ENCODE peak calls at places on chromosomes 5 and 9, in seven cellular contexts. A is mesenchymal stem cell, W is mesendoderm, G is trophoblast cell, R is IMR-90, K is H1, X is H9. C is an unnamed sample.
A peak's percentile ranks its signal among the peaks of the same experiment; 100 is the strongest.

GRCh38 chr9:129880654-129881546 is 45.6 kb downstream of the USP20 start:
- DNase-seq in A (no peak), W (no peak), G (no peak), R (peak; percentile 32), K (no peak), X (no peak), C (no peak)

GRCh38 chr5:78964889-78965288 is 20.2 kb downstream of the ARSB start:
- DNase-seq in A (peak; percentile 79), W (peak; percentile 74), G (no peak), R (peak; percentile 83), K (no peak), X (no peak), C (peak; percentile 21)

GRCh38 chr5:100634937-100635336 is 99.8 kb downstream of the FAM174A start:
- DNase-seq in A (no peak), W (no peak), G (no peak), R (peak; percentile 2), K (no peak), X (no peak), C (no peak)

GRCh38 chr9:75036793-75037192 is 8.7 kb upstream of the CARNMT1 start:
- DNase-seq in A (no peak), W (no peak), G (no peak), R (no peak), K (no peak), X (no peak), C (no peak)

GRCh38 chr9:124308606-124309310 is 51.0 kb downstream of the NEK6 start:
- DNase-seq in A (no peak), W (peak; percentile 47), G (no peak), R (no peak), K (no peak), X (no peak), C (no peak)

GRCh38 chr5:149667084-149667826 is 62.9 kb upstream of the PPARGC1B start:
- DNase-seq in A (peak; percentile 46), W (peak; percentile 62), G (peak; percentile 18), R (peak; percentile 7), K (peak; percentile 77), X (no peak), C (no peak)

GRCh38 chr5:7250004-7250403 is 145.9 kb upstream of the ADCY2 start:
- DNase-seq in A (no peak), W (no peak), G (no peak), R (no peak), K (no peak), X (no peak), C (no peak)

GRCh38 chr5:106877881-106878280 is 792.9 kb downstream of the EFNA5 start:
- DNase-seq in A (no peak), W (no peak), G (no peak), R (no peak), K (no peak), X (no peak), C (no peak)

GRCh38 chr5:138716456-138716924 is 36.7 kb upstream of the CTNNA1 start:
- DNase-seq in A (peak; percentile 28), W (peak; percentile 45), G (no peak), R (peak; percentile 12), K (peak; percentile 52), X (peak; percentile 66), C (no peak)

GRCh38 chr5:130109152-130109551 is 204.9 kb downstream of the CHSY3 start:
- DNase-seq in A (peak; percentile 47), W (peak; percentile 66), G (no peak), R (peak; percentile 18), K (no peak), X (no peak), C (peak; percentile 31)

GRCh38 chr5:73150872-73151271 is 22.1 kb upstream of the TMEM174 start:
- DNase-seq in A (no peak), W (no peak), G (no peak), R (no peak), K (no peak), X (no peak), C (no peak)

GRCh38 chr5:73154607-73155006 is 18.4 kb upstream of the TMEM174 start:
- DNase-seq in A (no peak), W (no peak), G (no peak), R (no peak), K (no peak), X (no peak), C (no peak)

GRCh38 chr5:73153513-73153912 is 19.5 kb upstream of the TMEM174 start:
- DNase-seq in A (no peak), W (no peak), G (no peak), R (no peak), K (no peak), X (no peak), C (no peak)

GRCh38 chr5:73151733-73152410 is 21.1 kb upstream of the TMEM174 start:
- DNase-seq in A (peak; percentile 6), W (no peak), G (no peak), R (peak; percentile 18), K (no peak), X (no peak), C (no peak)

GRCh38 chr5:73152411-73153388 is 20.3 kb upstream of the TMEM174 start:
- DNase-seq in A (no peak), W (peak; percentile 72), G (no peak), R (no peak), K (no peak), X (peak; percentile 46), C (no peak)
- H3K18ac ChIP-seq in A (no peak overlapping the region), W (no peak overlapping the region), G (no peak overlapping the region), R (no peak overlapping the region), K (no peak overlapping the region), X (no peak overlapping the region), C (no peak overlapping the region)

GRCh38 chr9:96619109-96619435 is 571 bp downstream of the CDC14B start:
- DNase-seq in A (no peak), W (no peak), G (no peak), R (no peak), K (no peak), X (no peak), C (no peak)

GRCh38 chr9:96617439-96618185 is 2.0 kb downstream of the CDC14B start:
- DNase-seq in A (peak; percentile 21), W (no peak), G (no peak), R (no peak), K (no peak), X (peak; percentile 31), C (no peak)

GRCh38 chr9:96619491-96620154 is at the start of gene CDC14B:
- DNase-seq in A (peak; percentile 91), W (peak; percentile 97), G (peak; percentile 75), R (peak; percentile 90), K (peak; percentile 96), X (peak; percentile 96), C (peak; percentile 88)

GRCh38 chr9:96616817-96617438 is 2.7 kb downstream of the CDC14B start:
- DNase-seq in A (no peak), W (no peak), G (no peak), R (no peak), K (no peak), X (no peak), C (no peak)

DNA sequence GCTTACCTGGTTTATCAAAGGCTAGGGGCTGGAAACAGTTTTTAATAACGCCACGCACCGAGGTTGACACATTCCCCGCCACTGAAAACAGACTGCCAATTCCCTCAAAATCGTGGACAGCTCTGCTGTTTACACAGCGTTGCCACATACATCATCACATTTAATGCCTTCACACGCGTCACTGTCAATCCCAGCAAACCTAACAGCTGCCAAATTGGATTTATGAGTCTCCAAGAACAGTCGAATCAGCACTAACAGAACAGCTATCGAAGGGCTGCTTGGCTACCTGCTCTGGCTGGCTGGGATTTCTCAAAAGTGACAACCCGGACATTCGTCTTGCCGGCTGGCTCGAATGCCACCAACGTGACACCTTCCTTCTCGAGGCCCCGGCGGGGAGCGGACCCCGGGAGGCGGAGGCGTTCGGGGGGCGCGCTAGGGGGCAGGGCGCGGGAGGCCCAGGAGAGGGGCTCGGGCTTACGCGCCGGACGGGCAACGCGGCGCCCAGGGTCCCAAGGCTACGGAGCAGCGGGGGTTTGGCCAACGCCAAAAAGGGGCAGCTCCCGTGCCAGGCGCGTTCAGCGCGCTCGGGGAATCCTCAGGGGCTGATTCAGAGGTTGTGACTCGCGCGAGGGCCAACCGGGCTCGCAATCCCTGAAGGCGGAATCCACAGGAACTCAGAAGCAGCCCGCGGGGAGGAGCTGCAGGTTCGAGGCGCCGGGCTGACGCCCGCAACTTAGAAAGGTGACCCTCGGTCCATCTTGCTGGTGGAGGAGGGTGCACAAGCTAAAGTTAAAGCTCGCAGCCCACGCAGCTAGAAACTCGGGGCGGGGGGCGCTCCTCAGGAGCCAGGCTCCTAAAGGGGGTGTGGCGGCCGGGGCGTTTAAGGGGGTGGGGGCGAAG is 1.2 kb downstream of the CDC14B start:
- DNase-seq in A (peak; percentile 72), W (peak; percentile 44), G (peak; percentile 71), R (peak; percentile 54), K (no peak), X (peak; percentile 34), C (no peak)
- H3K4me2 ChIP-seq in A (peak overlapping the region; percentile 95), W (peak overlapping the region; percentile 94), G (peak overlapping the region; percentile 90), R (peak overlapping the region; percentile 83), K (peak overlapping the region; percentile 81), X (peak overlapping the region; percentile 48), C (peak overlapping the region; percentile 84)

DNA sequence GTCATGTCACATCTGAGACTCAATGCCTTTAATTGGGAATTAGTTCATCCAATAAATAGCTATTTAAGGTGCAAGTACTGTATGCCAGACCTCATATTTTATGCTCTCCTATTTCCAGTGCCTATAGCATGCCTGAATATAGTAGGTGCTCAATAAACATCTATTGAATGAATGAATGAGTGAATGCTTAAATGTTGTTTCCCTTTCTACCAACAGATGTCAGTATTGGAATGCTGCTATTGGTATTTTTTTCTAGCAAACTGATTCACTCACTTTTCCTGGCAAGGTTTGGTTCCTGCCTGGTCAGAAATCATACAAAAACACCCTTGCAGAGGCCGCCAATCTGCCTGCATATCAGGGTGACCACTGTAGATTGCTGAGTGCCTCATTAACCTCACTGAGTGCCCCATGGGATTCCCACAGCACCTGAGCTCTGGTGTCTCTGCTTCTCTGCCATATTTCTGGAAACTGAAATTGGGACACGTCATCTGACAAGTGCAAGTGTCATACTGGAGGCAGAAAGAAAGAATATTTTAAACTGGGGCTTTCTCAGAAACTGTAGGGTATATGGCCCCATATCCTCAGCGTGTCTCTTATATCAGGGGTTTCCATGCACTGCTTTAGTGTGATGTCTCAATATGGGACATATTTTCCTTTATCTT is 359.7 kb downstream of the TRIM32 start:
- DNase-seq in A (no peak), W (peak; percentile 25), G (no peak), R (no peak), K (no peak), X (no peak), C (no peak)
- H3K18ac ChIP-seq in A (no peak overlapping the region), W (no peak overlapping the region), G (no peak overlapping the region), R (no peak overlapping the region), K (no peak overlapping the region), X (no peak overlapping the region), C (no peak overlapping the region)

GRCh38 chr9:79240774-79241173 is 331.0 kb upstream of the TLE4 start:
- DNase-seq in A (no peak), W (no peak), G (no peak), R (no peak), K (no peak), X (peak; percentile 45), C (no peak)

GRCh38 chr9:79242489-79242888 is 329.3 kb upstream of the TLE4 start:
- DNase-seq in A (no peak), W (no peak), G (no peak), R (no peak), K (no peak), X (no peak), C (no peak)

GRCh38 chr9:79247021-79247420 is 324.7 kb upstream of the TLE4 start:
- DNase-seq in A (no peak), W (no peak), G (no peak), R (no peak), K (no peak), X (no peak), C (no peak)

DNA sequence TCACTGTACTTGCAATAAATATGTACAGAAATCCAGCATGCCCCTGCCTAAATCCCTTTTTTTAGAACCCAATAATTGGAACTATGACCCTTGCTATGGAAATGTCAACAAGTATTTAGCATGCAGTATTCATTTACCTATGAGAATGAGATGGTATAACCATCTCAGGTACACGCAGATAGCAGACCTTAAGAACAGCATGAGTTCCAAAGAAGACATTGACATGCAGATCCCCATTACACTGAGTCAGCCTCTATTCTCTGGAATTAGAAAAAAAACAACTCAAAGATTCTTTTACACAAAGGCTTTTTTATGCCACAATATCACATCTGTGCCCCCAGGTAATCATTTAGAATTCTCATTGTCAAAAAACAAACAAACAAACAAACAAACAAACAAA is 325.6 kb upstream of the TLE4 start:
- DNase-seq in A (no peak), W (no peak), G (no peak), R (no peak), K (no peak), X (no peak), C (no peak)
- H3K4me2 ChIP-seq in A (no peak overlapping the region), W (no peak overlapping the region), G (no peak overlapping the region), R (no peak overlapping the region), K (peak overlapping the region; percentile 17), X (no peak overlapping the region), C (no peak overlapping the region)